ENCODE peak calls at places on chromosome 20, in nine cellular contexts. One of them, this sample, is unnamed.

GRCh38 chr20:661474-662288 is 8.7 kb upstream of the SRXN1 start:
- DNase-seq in GM23248: peak
- DNase-seq in activated naive CD8-positive, alpha-beta T cell treated with anti-CD3 and anti-CD28 coated beads, Interleukin-2, amount 50 U/mL, for 24 hours: no peak
- DNase-seq in colonic mucosa: no peak
- DNase-seq in neuronal stem cell: no peak
- DNase-seq in epithelial cell of esophagus: peak
- DNase-seq in mucosa of gallbladder: no peak
- DNase-seq in stimulated activated naive CD4-positive, alpha-beta T cell: no peak
- DNase-seq in Caki2: no peak
- DNase-seq in this sample: no peak

GRCh38 chr20:31608256-31608980 is 3.3 kb downstream of the ID1 start:
- DNase-seq in GM23248: peak
- DNase-seq in activated naive CD8-positive, alpha-beta T cell treated with anti-CD3 and anti-CD28 coated beads, Interleukin-2, amount 50 U/mL, for 24 hours: no peak
- DNase-seq in colonic mucosa: peak
- DNase-seq in neuronal stem cell: peak
- DNase-seq in epithelial cell of esophagus: peak
- DNase-seq in mucosa of gallbladder: peak
- DNase-seq in stimulated activated naive CD4-positive, alpha-beta T cell: no peak
- DNase-seq in Caki2: peak
- DNase-seq in this sample: no peak

GRCh38 chr20:63656451-63656850 is 1.7 kb upstream of the RTEL1 start:
- DNase-seq in GM23248: no peak
- DNase-seq in activated naive CD8-positive, alpha-beta T cell treated with anti-CD3 and anti-CD28 coated beads, Interleukin-2, amount 50 U/mL, for 24 hours: no peak
- DNase-seq in colonic mucosa: no peak
- DNase-seq in neuronal stem cell: no peak
- DNase-seq in epithelial cell of esophagus: no peak
- DNase-seq in mucosa of gallbladder: no peak
- DNase-seq in stimulated activated naive CD4-positive, alpha-beta T cell: no peak
- DNase-seq in Caki2: no peak
- DNase-seq in this sample: no peak

GRCh38 chr20:23340524-23340923 is 10.1 kb upstream of the NXT1 start:
- DNase-seq in GM23248: peak
- DNase-seq in activated naive CD8-positive, alpha-beta T cell treated with anti-CD3 and anti-CD28 coated beads, Interleukin-2, amount 50 U/mL, for 24 hours: no peak
- DNase-seq in colonic mucosa: no peak
- DNase-seq in neuronal stem cell: no peak
- DNase-seq in epithelial cell of esophagus: peak
- DNase-seq in mucosa of gallbladder: peak
- DNase-seq in stimulated activated naive CD4-positive, alpha-beta T cell: peak
- DNase-seq in Caki2: peak
- DNase-seq in this sample: peak

GRCh38 chr20:59933296-59933848 is at the start of gene SYCP2:
- DNase-seq in GM23248: peak
- DNase-seq in activated naive CD8-positive, alpha-beta T cell treated with anti-CD3 and anti-CD28 coated beads, Interleukin-2, amount 50 U/mL, for 24 hours: peak
- DNase-seq in colonic mucosa: peak
- DNase-seq in neuronal stem cell: no peak
- DNase-seq in epithelial cell of esophagus: peak
- DNase-seq in mucosa of gallbladder: peak
- DNase-seq in stimulated activated naive CD4-positive, alpha-beta T cell: peak
- DNase-seq in Caki2: peak
- DNase-seq in this sample: no peak

GRCh38 chr20:19713851-19714716 is 44.0 kb upstream of the RIN2 start:
- DNase-seq in GM23248: no peak
- DNase-seq in activated naive CD8-positive, alpha-beta T cell treated with anti-CD3 and anti-CD28 coated beads, Interleukin-2, amount 50 U/mL, for 24 hours: no peak
- DNase-seq in colonic mucosa: peak
- DNase-seq in neuronal stem cell: no peak
- DNase-seq in epithelial cell of esophagus: no peak
- DNase-seq in mucosa of gallbladder: no peak
- DNase-seq in stimulated activated naive CD4-positive, alpha-beta T cell: no peak
- DNase-seq in Caki2: no peak
- DNase-seq in this sample: no peak

GRCh38 chr20:25282796-25283195 is 34.9 kb downstream of the PYGB start:
- DNase-seq in GM23248: no peak
- DNase-seq in activated naive CD8-positive, alpha-beta T cell treated with anti-CD3 and anti-CD28 coated beads, Interleukin-2, amount 50 U/mL, for 24 hours: no peak
- DNase-seq in colonic mucosa: no peak
- DNase-seq in neuronal stem cell: no peak
- DNase-seq in epithelial cell of esophagus: no peak
- DNase-seq in mucosa of gallbladder: no peak
- DNase-seq in stimulated activated naive CD4-positive, alpha-beta T cell: no peak
- DNase-seq in Caki2: no peak
- DNase-seq in this sample: no peak

GRCh38 chr20:4546342-4546741 is 175.4 kb upstream of the PRND start:
- DNase-seq in GM23248: no peak
- DNase-seq in activated naive CD8-positive, alpha-beta T cell treated with anti-CD3 and anti-CD28 coated beads, Interleukin-2, amount 50 U/mL, for 24 hours: no peak
- DNase-seq in colonic mucosa: no peak
- DNase-seq in neuronal stem cell: no peak
- DNase-seq in epithelial cell of esophagus: peak
- DNase-seq in mucosa of gallbladder: no peak
- DNase-seq in stimulated activated naive CD4-positive, alpha-beta T cell: no peak
- DNase-seq in Caki2: no peak
- DNase-seq in this sample: no peak

GRCh38 chr20:50141811-50142561 is 11.5 kb downstream of the PEDS1 start:
- DNase-seq in GM23248: no peak
- DNase-seq in activated naive CD8-positive, alpha-beta T cell treated with anti-CD3 and anti-CD28 coated beads, Interleukin-2, amount 50 U/mL, for 24 hours: no peak
- DNase-seq in colonic mucosa: no peak
- DNase-seq in neuronal stem cell: no peak
- DNase-seq in epithelial cell of esophagus: no peak
- DNase-seq in mucosa of gallbladder: no peak
- DNase-seq in stimulated activated naive CD4-positive, alpha-beta T cell: no peak
- DNase-seq in Caki2: no peak
- DNase-seq in this sample: no peak

GRCh38 chr20:36173451-36173933 is 19.0 kb downstream of the EPB41L1 start:
- DNase-seq in GM23248: no peak
- DNase-seq in activated naive CD8-positive, alpha-beta T cell treated with anti-CD3 and anti-CD28 coated beads, Interleukin-2, amount 50 U/mL, for 24 hours: no peak
- DNase-seq in colonic mucosa: no peak
- DNase-seq in neuronal stem cell: peak
- DNase-seq in epithelial cell of esophagus: no peak
- DNase-seq in mucosa of gallbladder: no peak
- DNase-seq in stimulated activated naive CD4-positive, alpha-beta T cell: no peak
- DNase-seq in Caki2: peak
- DNase-seq in this sample: no peak

GRCh38 chr20:37345339-37346231 is at the start of gene SRC:
- DNase-seq in GM23248: peak
- DNase-seq in activated naive CD8-positive, alpha-beta T cell treated with anti-CD3 and anti-CD28 coated beads, Interleukin-2, amount 50 U/mL, for 24 hours: peak
- DNase-seq in colonic mucosa: peak
- DNase-seq in neuronal stem cell: peak
- DNase-seq in epithelial cell of esophagus: peak
- DNase-seq in mucosa of gallbladder: peak
- DNase-seq in stimulated activated naive CD4-positive, alpha-beta T cell: no peak
- DNase-seq in Caki2: peak
- DNase-seq in this sample: peak

GRCh38 chr20:25493137-25493536 is 85.7 kb downstream of the GINS1 start:
- DNase-seq in GM23248: no peak
- DNase-seq in activated naive CD8-positive, alpha-beta T cell treated with anti-CD3 and anti-CD28 coated beads, Interleukin-2, amount 50 U/mL, for 24 hours: no peak
- DNase-seq in colonic mucosa: no peak
- DNase-seq in neuronal stem cell: no peak
- DNase-seq in epithelial cell of esophagus: peak
- DNase-seq in mucosa of gallbladder: no peak
- DNase-seq in stimulated activated naive CD4-positive, alpha-beta T cell: no peak
- DNase-seq in Caki2: no peak
- DNase-seq in this sample: no peak

GRCh38 chr20:23257106-23257761 is 93.4 kb upstream of the NXT1 start:
- DNase-seq in GM23248: peak
- DNase-seq in activated naive CD8-positive, alpha-beta T cell treated with anti-CD3 and anti-CD28 coated beads, Interleukin-2, amount 50 U/mL, for 24 hours: no peak
- DNase-seq in colonic mucosa: no peak
- DNase-seq in neuronal stem cell: no peak
- DNase-seq in epithelial cell of esophagus: no peak
- DNase-seq in mucosa of gallbladder: no peak
- DNase-seq in stimulated activated naive CD4-positive, alpha-beta T cell: no peak
- DNase-seq in Caki2: no peak
- DNase-seq in this sample: no peak

This sample was measured in GM13976.